ENCODE peak calls at places on chromosomes 5 and 9, in nine cellular contexts. One of them, this sample, is unnamed.

GRCh38 chr9:124652203-124652992 is 118.7 kb downstream of the NR6A1 start:
- DNase-seq in activated naive CD4-positive, alpha-beta T cell: no peak
- DNase-seq in EH: peak; percentile 99
- DNase-seq in hepatic stellate cell: peak; percentile 49
- DNase-seq in activated T-helper 1 cell treated with anti-CD3 and anti-CD28 coated beads, Interleukin-2, amount 50 U/mL, for 16 hours: no peak
- DNase-seq in brain microvascular endothelial cell: peak; percentile 44
- DNase-seq in cardiac muscle cell: peak; percentile 60
- DNase-seq in Caco-2: no peak
- DNase-seq in stimulated activated CD4-positive, alpha-beta T cell treated with anti-CD3 and anti-CD28 coated beads, TNF-alpha, amount 100 ng/mL, for 48 hours: no peak
- DNase-seq in this sample: no peak

GRCh38 chr5:120062515-120062917 is 401.6 kb upstream of the PRR16 start:
- DNase-seq in Caco-2: no peak
- DNase-seq in EH: peak; percentile 82
- DNase-seq in hepatic stellate cell: no peak
- DNase-seq in brain microvascular endothelial cell: peak; percentile 45
- DNase-seq in activated T-helper 1 cell treated with anti-CD3 and anti-CD28 coated beads, Interleukin-2, amount 50 U/mL, for 16 hours: no peak
- DNase-seq in cardiac muscle cell: no peak
- DNase-seq in activated naive CD4-positive, alpha-beta T cell: no peak
- DNase-seq in stimulated activated CD4-positive, alpha-beta T cell treated with anti-CD3 and anti-CD28 coated beads, TNF-alpha, amount 100 ng/mL, for 48 hours: no peak
- DNase-seq in this sample: no peak

GRCh38 chr5:159768243-159768642 is 148.0 kb upstream of the ADRA1B start:
- DNase-seq in stimulated activated CD4-positive, alpha-beta T cell treated with anti-CD3 and anti-CD28 coated beads, TNF-alpha, amount 100 ng/mL, for 48 hours: no peak
- DNase-seq in hepatic stellate cell: no peak
- DNase-seq in activated naive CD4-positive, alpha-beta T cell: no peak
- DNase-seq in brain microvascular endothelial cell: no peak
- DNase-seq in Caco-2: no peak
- DNase-seq in EH: peak; percentile 84
- DNase-seq in cardiac muscle cell: no peak
- DNase-seq in activated T-helper 1 cell treated with anti-CD3 and anti-CD28 coated beads, Interleukin-2, amount 50 U/mL, for 16 hours: no peak
- DNase-seq in this sample: no peak

GRCh38 chr9:76898786-76899185 is 7.1 kb downstream of the PRUNE2 start:
- DNase-seq in activated naive CD4-positive, alpha-beta T cell: no peak
- DNase-seq in EH: no peak
- DNase-seq in activated T-helper 1 cell treated with anti-CD3 and anti-CD28 coated beads, Interleukin-2, amount 50 U/mL, for 16 hours: no peak
- DNase-seq in cardiac muscle cell: no peak
- DNase-seq in hepatic stellate cell: no peak
- DNase-seq in stimulated activated CD4-positive, alpha-beta T cell treated with anti-CD3 and anti-CD28 coated beads, TNF-alpha, amount 100 ng/mL, for 48 hours: no peak
- DNase-seq in brain microvascular endothelial cell: no peak
- DNase-seq in Caco-2: no peak
- DNase-seq in this sample: no peak

GRCh38 chr5:40991168-40991980 is 79.8 kb downstream of the MROH2B start:
- DNase-seq in activated T-helper 1 cell treated with anti-CD3 and anti-CD28 coated beads, Interleukin-2, amount 50 U/mL, for 16 hours: no peak
- DNase-seq in Caco-2: no peak
- DNase-seq in stimulated activated CD4-positive, alpha-beta T cell treated with anti-CD3 and anti-CD28 coated beads, TNF-alpha, amount 100 ng/mL, for 48 hours: no peak
- DNase-seq in cardiac muscle cell: peak; percentile 5
- DNase-seq in activated naive CD4-positive, alpha-beta T cell: no peak
- DNase-seq in brain microvascular endothelial cell: peak; percentile 82
- DNase-seq in hepatic stellate cell: peak; percentile 24
- DNase-seq in EH: peak; percentile 82
- DNase-seq in this sample: no peak

GRCh38 chr5:153660919-153661318 is 170.4 kb downstream of the GRIA1 start:
- DNase-seq in activated naive CD4-positive, alpha-beta T cell: no peak
- DNase-seq in EH: no peak
- DNase-seq in hepatic stellate cell: no peak
- DNase-seq in Caco-2: no peak
- DNase-seq in cardiac muscle cell: no peak
- DNase-seq in activated T-helper 1 cell treated with anti-CD3 and anti-CD28 coated beads, Interleukin-2, amount 50 U/mL, for 16 hours: no peak
- DNase-seq in brain microvascular endothelial cell: no peak
- DNase-seq in stimulated activated CD4-positive, alpha-beta T cell treated with anti-CD3 and anti-CD28 coated beads, TNF-alpha, amount 100 ng/mL, for 48 hours: no peak
- DNase-seq in this sample: no peak

GRCh38 chr5:139788294-139788875 is 7.2 kb upstream of the PSD2 start:
- DNase-seq in cardiac muscle cell: no peak
- DNase-seq in hepatic stellate cell: no peak
- DNase-seq in activated T-helper 1 cell treated with anti-CD3 and anti-CD28 coated beads, Interleukin-2, amount 50 U/mL, for 16 hours: no peak
- DNase-seq in EH: no peak
- DNase-seq in stimulated activated CD4-positive, alpha-beta T cell treated with anti-CD3 and anti-CD28 coated beads, TNF-alpha, amount 100 ng/mL, for 48 hours: no peak
- DNase-seq in Caco-2: no peak
- DNase-seq in brain microvascular endothelial cell: no peak
- DNase-seq in activated naive CD4-positive, alpha-beta T cell: no peak
- DNase-seq in this sample: no peak

GRCh38 chr5:139064613-139065012 is 133.6 kb downstream of the SIL1 start:
- DNase-seq in activated T-helper 1 cell treated with anti-CD3 and anti-CD28 coated beads, Interleukin-2, amount 50 U/mL, for 16 hours: no peak
- DNase-seq in cardiac muscle cell: no peak
- DNase-seq in activated naive CD4-positive, alpha-beta T cell: no peak
- DNase-seq in hepatic stellate cell: no peak
- DNase-seq in EH: no peak
- DNase-seq in Caco-2: no peak
- DNase-seq in stimulated activated CD4-positive, alpha-beta T cell treated with anti-CD3 and anti-CD28 coated beads, TNF-alpha, amount 100 ng/mL, for 48 hours: no peak
- DNase-seq in brain microvascular endothelial cell: no peak
- DNase-seq in this sample: no peak

GRCh38 chr5:108687599-108688220 is 60.0 kb upstream of the FER start:
- DNase-seq in stimulated activated CD4-positive, alpha-beta T cell treated with anti-CD3 and anti-CD28 coated beads, TNF-alpha, amount 100 ng/mL, for 48 hours: no peak
- DNase-seq in activated T-helper 1 cell treated with anti-CD3 and anti-CD28 coated beads, Interleukin-2, amount 50 U/mL, for 16 hours: no peak
- DNase-seq in EH: peak; percentile 29
- DNase-seq in activated naive CD4-positive, alpha-beta T cell: no peak
- DNase-seq in brain microvascular endothelial cell: no peak
- DNase-seq in hepatic stellate cell: peak; percentile 34
- DNase-seq in Caco-2: no peak
- DNase-seq in cardiac muscle cell: no peak
- DNase-seq in this sample: no peak

GRCh38 chr9:26210338-26210851 is 532.2 kb upstream of the TUSC1 start:
- DNase-seq in EH: peak; percentile 60
- DNase-seq in brain microvascular endothelial cell: peak; percentile 4
- DNase-seq in activated naive CD4-positive, alpha-beta T cell: no peak
- DNase-seq in activated T-helper 1 cell treated with anti-CD3 and anti-CD28 coated beads, Interleukin-2, amount 50 U/mL, for 16 hours: no peak
- DNase-seq in cardiac muscle cell: no peak
- DNase-seq in stimulated activated CD4-positive, alpha-beta T cell treated with anti-CD3 and anti-CD28 coated beads, TNF-alpha, amount 100 ng/mL, for 48 hours: no peak
- DNase-seq in hepatic stellate cell: no peak
- DNase-seq in Caco-2: no peak
- DNase-seq in this sample: no peak

GRCh38 chr5:143146161-143146560 is 257.3 kb downstream of the NR3C1 start:
- DNase-seq in activated naive CD4-positive, alpha-beta T cell: no peak
- DNase-seq in EH: no peak
- DNase-seq in Caco-2: no peak
- DNase-seq in stimulated activated CD4-positive, alpha-beta T cell treated with anti-CD3 and anti-CD28 coated beads, TNF-alpha, amount 100 ng/mL, for 48 hours: no peak
- DNase-seq in brain microvascular endothelial cell: no peak
- DNase-seq in activated T-helper 1 cell treated with anti-CD3 and anti-CD28 coated beads, Interleukin-2, amount 50 U/mL, for 16 hours: no peak
- DNase-seq in hepatic stellate cell: no peak
- DNase-seq in cardiac muscle cell: no peak
- DNase-seq in this sample: no peak

GRCh38 chr5:148840531-148840930 is 14.1 kb downstream of the ADRB2 start:
- DNase-seq in activated naive CD4-positive, alpha-beta T cell: no peak
- DNase-seq in Caco-2: no peak
- DNase-seq in hepatic stellate cell: no peak
- DNase-seq in brain microvascular endothelial cell: no peak
- DNase-seq in activated T-helper 1 cell treated with anti-CD3 and anti-CD28 coated beads, Interleukin-2, amount 50 U/mL, for 16 hours: no peak
- DNase-seq in cardiac muscle cell: no peak
- DNase-seq in stimulated activated CD4-positive, alpha-beta T cell treated with anti-CD3 and anti-CD28 coated beads, TNF-alpha, amount 100 ng/mL, for 48 hours: no peak
- DNase-seq in EH: peak; percentile 42
- DNase-seq in this sample: no peak

This sample was measured in cerebellar nuclear complex.